ENCODE peak calls at places on chromosomes 3 and 15, in eight cellular contexts. H, V, K, W, L, R, S and G are unnamed samples.

GRCh38 chr15:101068523-101068960 is 149.4 kb downstream of the LRRK1 start:
- DNase-seq in R (no peak), H (peak; percentile 58), S (no peak), K (no peak), L (no peak), W (no peak), V (no peak), G (no peak)

GRCh38 chr3:103295974-103296570 is 861.3 kb downstream of the ZPLD1 start:
- DNase-seq in K (no peak), W (peak; percentile 50), H (no peak), R (no peak), L (no peak), V (no peak), S (no peak), G (no peak)

GRCh38 chr15:48796930-48797329 is 13.9 kb downstream of the CEP152 start:
- DNase-seq in L (no peak), S (no peak), R (no peak), W (peak; percentile 83), H (no peak), V (no peak), K (no peak), G (no peak)

GRCh38 chr3:178436773-178437172 is 99.5 kb upstream of the KCNMB2 start:
- DNase-seq in R (no peak), K (no peak), V (peak; percentile 21), H (peak; percentile 70), L (no peak), W (peak; percentile 60), S (no peak), G (no peak)

GRCh38 chr3:168534761-168535160 is 439.0 kb upstream of the GOLIM4 start:
- DNase-seq in H (no peak), K (no peak), L (no peak), W (no peak), V (no peak), R (no peak), S (no peak), G (no peak)

GRCh38 chr3:40593351-40593750 is 68.6 kb downstream of the ZNF621 start:
- DNase-seq in V (no peak), R (no peak), K (no peak), S (no peak), H (no peak), L (no peak), W (no peak), G (no peak)

GRCh38 chr3:170740726-170741591 is 129.0 kb downstream of the RPL22L1 start:
- DNase-seq in K (peak; percentile 26), H (no peak), L (no peak), W (peak; percentile 93), V (peak; percentile 72), S (no peak), R (no peak), G (no peak)

GRCh38 chr3:28907616-28908015 is 373.3 kb upstream of the RBMS3 start:
- DNase-seq in V (no peak), K (no peak), H (no peak), S (no peak), L (no peak), W (peak; percentile 22), R (no peak), G (no peak)

GRCh38 chr3:55797775-55798174 is 310.7 kb upstream of the WNT5A start:
- DNase-seq in W (no peak), V (no peak), L (no peak), K (no peak), S (no peak), H (no peak), R (no peak), G (no peak)

GRCh38 chr3:172750368-172751187 is at the start of gene ECT2:
- DNase-seq in R (peak; percentile 93), K (peak; percentile 99), V (peak; percentile 99), H (peak; percentile 97), L (peak; percentile 97), S (peak; percentile 99), W (peak; percentile 100), G (peak; percentile 100)
- TF ChIP-seq CTCF in R (peak; percentile 72), K (peak; percentile 70), V (peak; percentile 88), H (peak; percentile 85), L (peak; percentile 72), S (peak; percentile 78), W (peak; percentile 82), G (peak; percentile 89)

DNA sequence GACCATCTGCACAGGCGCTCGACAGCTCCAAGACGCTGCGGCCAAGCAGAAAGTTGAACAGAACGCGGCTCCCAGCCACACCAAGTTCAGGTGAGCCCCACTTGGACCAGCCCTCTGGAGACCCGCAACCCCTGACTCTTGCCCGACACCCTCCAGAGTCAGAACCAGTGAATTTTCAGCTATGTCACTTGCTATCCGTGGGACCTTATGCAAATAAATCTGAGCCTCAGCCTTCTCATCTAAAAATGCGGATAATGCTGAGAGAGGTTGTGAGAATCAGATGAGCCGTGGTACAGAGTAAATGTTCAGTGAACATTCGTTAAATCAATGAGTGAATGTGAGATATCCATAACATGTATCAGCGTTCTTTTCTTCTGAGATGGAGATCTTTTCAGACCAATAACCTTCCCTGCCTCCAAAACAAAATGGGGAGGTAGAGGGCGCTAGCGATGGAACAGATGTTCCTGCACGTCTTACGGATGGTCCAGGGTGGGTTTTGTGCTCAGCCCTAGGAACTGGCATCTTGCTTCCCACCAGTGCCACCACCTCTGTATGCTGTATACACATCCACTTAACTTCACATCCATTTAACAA is 524 bp downstream of the MRPS11 start:
- DNase-seq in H (no peak), K (no peak), W (no peak), S (no peak), L (no peak), R (no peak), V (no peak), G (no peak)
- TF ChIP-seq CTCF in H (peak; percentile 55), K (no peak), W (peak; percentile 59), S (no peak), L (no peak), R (no peak), V (peak; percentile 47), G (no peak)

DNA sequence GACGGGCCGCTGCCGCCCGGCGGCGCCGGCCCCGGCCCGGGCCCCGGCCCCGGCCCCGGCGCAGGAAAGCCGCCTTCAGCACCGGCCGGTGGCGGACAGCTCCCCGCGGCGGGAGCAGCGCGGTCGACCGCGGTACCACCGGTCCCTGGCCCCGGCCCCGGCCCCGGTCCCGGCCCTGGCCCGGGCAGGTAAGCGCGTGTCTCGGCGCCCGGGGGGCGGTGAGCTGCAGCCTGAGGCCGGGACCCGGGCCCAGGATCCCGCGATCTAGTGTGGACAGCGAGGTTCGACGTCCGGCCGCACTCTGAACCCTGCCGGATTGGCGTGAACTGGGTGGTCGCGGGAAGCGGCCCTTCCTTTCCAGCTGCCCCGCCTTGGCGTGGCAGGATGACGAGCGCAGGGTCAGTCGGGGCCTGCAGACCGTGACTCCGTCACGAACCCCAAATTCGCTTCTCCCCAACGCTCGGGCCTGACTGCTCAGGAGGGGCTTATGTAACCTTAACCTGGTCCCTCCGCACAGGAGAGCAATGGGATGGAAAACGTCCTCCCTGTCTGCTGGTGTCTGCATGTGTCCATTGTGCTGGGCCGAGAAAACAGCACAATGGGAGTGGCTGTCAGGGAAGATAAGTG is 475 bp downstream of the BSN start:
- DNase-seq in H (peak; percentile 54), S (peak; percentile 40), K (no peak), R (no peak), V (peak; percentile 37), W (peak; percentile 59), L (peak; percentile 60), G (peak; percentile 74)
- TF ChIP-seq CTCF in H (no peak), S (no peak), K (no peak), R (no peak), V (no peak), W (no peak), L (no peak), G (no peak)

GRCh38 chr3:131543714-131544113 is 40.9 kb upstream of the MRPL3 start:
- DNase-seq in W (peak; percentile 93), S (peak; percentile 73), V (peak; percentile 38), H (no peak), K (peak; percentile 92), L (no peak), R (no peak), G (peak; percentile 28)
- TF ChIP-seq CTCF in W (no peak), S (no peak), V (no peak), H (no peak), K (no peak), L (no peak), R (no peak), G (no peak)

GRCh38 chr3:4492240-4493007 is 724 bp upstream of the ITPR1 start:
- DNase-seq in S (peak; percentile 28), H (peak; percentile 82), W (peak; percentile 79), L (peak; percentile 49), V (peak; percentile 46), K (peak; percentile 54), R (peak; percentile 21), G (peak; percentile 12)
- TF ChIP-seq CTCF in S (no peak), H (no peak), W (peak; percentile 24), L (no peak), V (no peak), K (no peak), R (no peak), G (no peak)

DNA sequence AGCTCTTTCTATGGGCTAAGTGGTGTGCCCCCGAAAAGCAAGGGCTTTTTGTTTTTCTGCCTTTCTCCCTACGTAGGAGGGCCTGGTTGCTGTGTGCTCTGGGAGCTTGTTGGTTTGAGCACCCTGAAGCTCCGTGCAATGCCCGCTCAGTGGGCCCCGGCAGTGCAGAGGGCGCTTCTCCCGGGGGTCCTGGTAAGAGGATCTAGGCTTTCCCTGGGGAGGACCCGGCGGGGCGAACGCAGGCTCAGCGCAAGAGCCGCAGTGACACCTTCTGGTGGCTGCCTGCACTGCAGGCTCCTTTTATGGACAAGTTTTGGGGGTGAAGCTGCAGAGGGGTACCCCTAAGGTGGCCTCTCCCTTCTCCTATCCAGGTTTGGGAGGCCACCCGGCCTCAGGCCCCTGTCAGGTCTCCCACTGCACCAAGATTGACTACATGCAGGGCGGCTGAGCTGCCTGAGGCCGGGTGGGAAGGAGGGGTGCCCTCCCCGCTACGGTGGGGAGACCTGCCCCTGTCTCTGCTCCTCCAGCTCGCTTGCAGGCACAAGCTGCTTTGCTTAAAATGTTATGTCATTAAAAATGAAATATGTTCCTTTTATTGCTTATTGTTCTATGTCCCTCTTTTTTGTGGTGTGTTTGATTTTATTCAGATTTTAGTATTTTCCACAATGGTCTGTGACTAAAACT is 387.9 kb downstream of the GABRG3 start:
- DNase-seq in K (peak; percentile 45), S (no peak), H (no peak), R (no peak), L (no peak), V (no peak), W (peak; percentile 6), G (no peak)
- TF ChIP-seq CTCF in K (peak; percentile 51), S (peak; percentile 67), H (peak; percentile 39), R (no peak), L (no peak), V (peak; percentile 22), W (peak; percentile 66), G (no peak)

DNA sequence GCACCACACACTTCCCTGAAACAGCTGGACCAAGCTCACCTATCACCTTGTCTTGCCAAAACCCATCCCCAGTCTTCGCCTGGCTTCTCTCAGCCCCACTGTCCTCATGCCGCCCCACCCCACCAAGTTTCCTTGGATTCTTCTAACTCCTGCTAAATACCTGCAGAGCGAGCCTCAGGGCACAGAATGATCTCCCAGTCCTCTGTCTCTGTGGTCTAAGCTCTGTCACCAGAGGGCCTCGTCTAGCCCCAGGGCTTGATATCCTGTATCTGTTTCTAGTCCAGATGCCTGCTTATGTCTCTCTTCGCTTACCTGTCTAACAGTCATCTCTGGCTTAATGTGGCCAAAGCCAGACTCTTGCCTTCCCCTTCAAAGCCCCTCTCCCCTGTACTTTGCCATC is 9.7 kb downstream of the CCDC12 start:
- DNase-seq in W (peak; percentile 31), K (no peak), R (no peak), L (no peak), H (no peak), V (no peak), S (no peak), G (no peak)
- TF ChIP-seq CTCF in W (peak; percentile 17), K (no peak), R (no peak), L (no peak), H (no peak), V (no peak), S (no peak), G (no peak)

GRCh38 chr15:63826513-63826912 is 7.2 kb downstream of the HERC1 start:
- DNase-seq in V (no peak), S (no peak), R (no peak), L (no peak), W (peak; percentile 30), H (no peak), K (peak; percentile 34), G (peak; percentile 16)
- TF ChIP-seq CTCF in V (no peak), S (no peak), R (peak; percentile 62), L (no peak), W (peak; percentile 24), H (no peak), K (no peak), G (no peak)